ENCODE peak calls at places on chromosomes 5 and 9, in ten cellular contexts. One of them, this sample, is unnamed.
A peak's percentile ranks its signal among the peaks of the same experiment; 100 is the strongest.

GRCh38 chr9:98488578-98489312 is 220.0 kb downstream of the GABBR2 start:
- DNase-seq in progenitor cell of endocrine pancreas: no peak
- DNase-seq in hepatocyte: peak; percentile 40
- DNase-seq in neural progenitor cell: no peak
- DNase-seq in pancreas: no peak
- DNase-seq in type B pancreatic cell: no peak
- DNase-seq in endothelial cell: no peak
- DNase-seq in GM23338: peak; percentile 40
- DNase-seq in OCI-LY7: no peak
- DNase-seq in left lung: no peak
- DNase-seq in this sample: no peak

GRCh38 chr5:78467744-78468357 is 107.4 kb downstream of the SCAMP1 start:
- DNase-seq in type B pancreatic cell: no peak
- DNase-seq in left lung: no peak
- DNase-seq in OCI-LY7: peak; percentile 70
- DNase-seq in endothelial cell: no peak
- DNase-seq in hepatocyte: peak; percentile 56
- DNase-seq in pancreas: no peak
- DNase-seq in progenitor cell of endocrine pancreas: no peak
- DNase-seq in GM23338: peak; percentile 73
- DNase-seq in neural progenitor cell: peak; percentile 49
- DNase-seq in this sample: no peak

GRCh38 chr9:121135642-121136041 is 60.9 kb downstream of the CNTRL start:
- DNase-seq in left lung: no peak
- DNase-seq in endothelial cell: no peak
- DNase-seq in neural progenitor cell: peak; percentile 9
- DNase-seq in GM23338: no peak
- DNase-seq in OCI-LY7: no peak
- DNase-seq in hepatocyte: no peak
- DNase-seq in progenitor cell of endocrine pancreas: no peak
- DNase-seq in pancreas: no peak
- DNase-seq in type B pancreatic cell: no peak
- DNase-seq in this sample: no peak

GRCh38 chr9:114501786-114502682 is 3.2 kb downstream of the WHRN start:
- DNase-seq in pancreas: no peak
- DNase-seq in type B pancreatic cell: no peak
- DNase-seq in endothelial cell: no peak
- DNase-seq in neural progenitor cell: peak; percentile 83
- DNase-seq in OCI-LY7: no peak
- DNase-seq in progenitor cell of endocrine pancreas: no peak
- DNase-seq in GM23338: peak; percentile 77
- DNase-seq in hepatocyte: peak; percentile 66
- DNase-seq in left lung: no peak
- DNase-seq in this sample: no peak

GRCh38 chr5:32767948-32768427 is 56.9 kb downstream of the NPR3 start:
- DNase-seq in hepatocyte: peak; percentile 45
- DNase-seq in GM23338: no peak
- DNase-seq in endothelial cell: no peak
- DNase-seq in left lung: no peak
- DNase-seq in neural progenitor cell: no peak
- DNase-seq in OCI-LY7: no peak
- DNase-seq in type B pancreatic cell: no peak
- DNase-seq in pancreas: no peak
- DNase-seq in progenitor cell of endocrine pancreas: no peak
- DNase-seq in this sample: no peak

GRCh38 chr5:180082633-180083420 is 11.3 kb upstream of the RNF130 start:
- DNase-seq in left lung: no peak
- DNase-seq in progenitor cell of endocrine pancreas: no peak
- DNase-seq in hepatocyte: no peak
- DNase-seq in endothelial cell: no peak
- DNase-seq in OCI-LY7: no peak
- DNase-seq in pancreas: no peak
- DNase-seq in neural progenitor cell: peak; percentile 95
- DNase-seq in GM23338: peak; percentile 97
- DNase-seq in type B pancreatic cell: no peak
- DNase-seq in this sample: peak; percentile 43

GRCh38 chr5:171984748-171985419 is 21.6 kb downstream of the FBXW11 start:
- DNase-seq in progenitor cell of endocrine pancreas: no peak
- DNase-seq in OCI-LY7: no peak
- DNase-seq in pancreas: no peak
- DNase-seq in GM23338: no peak
- DNase-seq in endothelial cell: no peak
- DNase-seq in left lung: no peak
- DNase-seq in type B pancreatic cell: no peak
- DNase-seq in neural progenitor cell: no peak
- DNase-seq in hepatocyte: no peak
- DNase-seq in this sample: no peak

GRCh38 chr9:4678679-4679267 is 596 bp upstream of the CDC37L1 start:
- DNase-seq in hepatocyte: peak; percentile 30
- DNase-seq in left lung: no peak
- DNase-seq in progenitor cell of endocrine pancreas: no peak
- DNase-seq in GM23338: peak; percentile 43
- DNase-seq in pancreas: no peak
- DNase-seq in OCI-LY7: peak; percentile 47
- DNase-seq in endothelial cell: peak; percentile 22
- DNase-seq in type B pancreatic cell: no peak
- DNase-seq in neural progenitor cell: no peak
- DNase-seq in this sample: no peak

GRCh38 chr9:126690431-126691051 is 76.8 kb downstream of the LMX1B start:
- DNase-seq in endothelial cell: peak; percentile 80
- DNase-seq in OCI-LY7: peak; percentile 48
- DNase-seq in type B pancreatic cell: no peak
- DNase-seq in left lung: peak; percentile 75
- DNase-seq in GM23338: peak; percentile 84
- DNase-seq in progenitor cell of endocrine pancreas: peak; percentile 78
- DNase-seq in neural progenitor cell: peak; percentile 78
- DNase-seq in pancreas: peak; percentile 85
- DNase-seq in hepatocyte: peak; percentile 70
- DNase-seq in this sample: peak; percentile 78

GRCh38 chr9:97615439-97616072 is 17.6 kb downstream of the TSTD2 start:
- DNase-seq in pancreas: no peak
- DNase-seq in OCI-LY7: peak; percentile 65
- DNase-seq in neural progenitor cell: peak; percentile 72
- DNase-seq in endothelial cell: peak; percentile 67
- DNase-seq in type B pancreatic cell: no peak
- DNase-seq in left lung: no peak
- DNase-seq in GM23338: peak; percentile 79
- DNase-seq in progenitor cell of endocrine pancreas: peak; percentile 50
- DNase-seq in hepatocyte: peak; percentile 79
- DNase-seq in this sample: peak; percentile 59

GRCh38 chr9:28004900-28005299 is 431.6 kb upstream of the C9orf72 start:
- DNase-seq in endothelial cell: peak; percentile 13
- DNase-seq in hepatocyte: no peak
- DNase-seq in GM23338: no peak
- DNase-seq in progenitor cell of endocrine pancreas: no peak
- DNase-seq in OCI-LY7: no peak
- DNase-seq in type B pancreatic cell: no peak
- DNase-seq in neural progenitor cell: no peak
- DNase-seq in pancreas: no peak
- DNase-seq in left lung: no peak
- DNase-seq in this sample: no peak

GRCh38 chr5:90878549-90879196 is 320.1 kb downstream of the ADGRV1 start:
- DNase-seq in hepatocyte: peak; percentile 47
- DNase-seq in endothelial cell: no peak
- DNase-seq in pancreas: no peak
- DNase-seq in neural progenitor cell: no peak
- DNase-seq in OCI-LY7: no peak
- DNase-seq in type B pancreatic cell: no peak
- DNase-seq in GM23338: no peak
- DNase-seq in left lung: no peak
- DNase-seq in progenitor cell of endocrine pancreas: no peak
- DNase-seq in this sample: no peak

GRCh38 chr9:6566409-6567139 is 79.0 kb downstream of the GLDC start:
- DNase-seq in type B pancreatic cell: no peak
- DNase-seq in left lung: no peak
- DNase-seq in pancreas: no peak
- DNase-seq in hepatocyte: peak; percentile 27
- DNase-seq in GM23338: no peak
- DNase-seq in neural progenitor cell: no peak
- DNase-seq in endothelial cell: no peak
- DNase-seq in OCI-LY7: no peak
- DNase-seq in progenitor cell of endocrine pancreas: no peak
- DNase-seq in this sample: no peak

GRCh38 chr5:150598821-150599273 is 41.6 kb upstream of the SYNPO start:
- DNase-seq in pancreas: no peak
- DNase-seq in progenitor cell of endocrine pancreas: no peak
- DNase-seq in endothelial cell: no peak
- DNase-seq in GM23338: no peak
- DNase-seq in OCI-LY7: no peak
- DNase-seq in neural progenitor cell: no peak
- DNase-seq in hepatocyte: no peak
- DNase-seq in type B pancreatic cell: no peak
- DNase-seq in left lung: no peak
- DNase-seq in this sample: no peak

GRCh38 chr9:614421-614820 is 227.1 kb upstream of the DMRT1 start:
- DNase-seq in pancreas: no peak
- DNase-seq in left lung: no peak
- DNase-seq in endothelial cell: no peak
- DNase-seq in OCI-LY7: no peak
- DNase-seq in neural progenitor cell: no peak
- DNase-seq in type B pancreatic cell: no peak
- DNase-seq in GM23338: no peak
- DNase-seq in hepatocyte: no peak
- DNase-seq in progenitor cell of endocrine pancreas: no peak
- DNase-seq in this sample: no peak

GRCh38 chr9:138023394-138024124 is 146.0 kb downstream of the CACNA1B start:
- DNase-seq in neural progenitor cell: peak; percentile 57
- DNase-seq in hepatocyte: no peak
- DNase-seq in progenitor cell of endocrine pancreas: no peak
- DNase-seq in GM23338: peak; percentile 62
- DNase-seq in left lung: peak; percentile 61
- DNase-seq in pancreas: peak; percentile 51
- DNase-seq in endothelial cell: no peak
- DNase-seq in OCI-LY7: no peak
- DNase-seq in type B pancreatic cell: peak; percentile 66
- DNase-seq in this sample: peak; percentile 3

GRCh38 chr9:113589407-113589806 is 125.9 kb downstream of the RGS3 start:
- DNase-seq in OCI-LY7: no peak
- DNase-seq in left lung: peak; percentile 81
- DNase-seq in pancreas: no peak
- DNase-seq in progenitor cell of endocrine pancreas: no peak
- DNase-seq in neural progenitor cell: no peak
- DNase-seq in type B pancreatic cell: no peak
- DNase-seq in GM23338: no peak
- DNase-seq in hepatocyte: no peak
- DNase-seq in endothelial cell: peak; percentile 82
- DNase-seq in this sample: no peak

GRCh38 chr9:91690540-91691249 is 259.3 kb downstream of the ROR2 start:
- DNase-seq in OCI-LY7: no peak
- DNase-seq in neural progenitor cell: no peak
- DNase-seq in type B pancreatic cell: no peak
- DNase-seq in hepatocyte: no peak
- DNase-seq in left lung: no peak
- DNase-seq in GM23338: no peak
- DNase-seq in pancreas: no peak
- DNase-seq in endothelial cell: no peak
- DNase-seq in progenitor cell of endocrine pancreas: no peak
- DNase-seq in this sample: no peak

GRCh38 chr9:20552874-20553624 is 69.2 kb downstream of the MLLT3 start:
- DNase-seq in neural progenitor cell: no peak
- DNase-seq in pancreas: no peak
- DNase-seq in hepatocyte: no peak
- DNase-seq in left lung: no peak
- DNase-seq in GM23338: no peak
- DNase-seq in progenitor cell of endocrine pancreas: no peak
- DNase-seq in type B pancreatic cell: no peak
- DNase-seq in endothelial cell: no peak
- DNase-seq in OCI-LY7: no peak
- DNase-seq in this sample: no peak
- TF ChIP-seq CTCF in neural progenitor cell: no peak
- TF ChIP-seq CTCF in pancreas: no peak
- TF ChIP-seq CTCF in hepatocyte: peak; percentile 34
- TF ChIP-seq CTCF in left lung: no peak
- TF ChIP-seq CTCF in GM23338: no peak
- TF ChIP-seq CTCF in progenitor cell of endocrine pancreas: peak; percentile 20
- TF ChIP-seq CTCF in type B pancreatic cell: peak; percentile 54
- TF ChIP-seq CTCF in endothelial cell: no peak
- TF ChIP-seq CTCF in OCI-LY7: peak; percentile 55
- TF ChIP-seq CTCF in this sample: peak; percentile 46

DNA sequence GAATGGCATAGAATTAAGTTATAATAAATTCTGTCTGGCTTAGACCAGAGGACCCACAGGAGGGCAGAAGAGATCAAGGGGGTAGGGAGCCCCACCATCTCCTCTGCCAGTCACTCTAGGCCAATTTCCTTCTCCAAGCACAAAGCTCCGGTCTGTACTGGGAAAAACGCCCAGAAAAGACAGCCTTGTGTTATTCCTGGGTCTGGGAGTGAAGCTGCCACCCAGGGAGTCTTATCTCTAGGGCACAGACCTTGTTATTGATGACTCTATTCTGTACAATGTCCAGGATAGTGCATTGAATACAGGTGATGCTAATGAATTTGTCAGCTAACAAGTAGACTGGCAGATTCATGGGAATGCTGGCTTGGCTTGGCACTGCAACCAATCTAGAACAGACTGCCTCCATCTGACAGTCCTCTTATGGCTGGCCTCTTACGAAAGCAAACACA is 60.7 kb downstream of the MED27 start:
- DNase-seq in progenitor cell of endocrine pancreas: no peak
- DNase-seq in endothelial cell: no peak
- DNase-seq in pancreas: no peak
- DNase-seq in OCI-LY7: no peak
- DNase-seq in left lung: no peak
- DNase-seq in hepatocyte: no peak
- DNase-seq in type B pancreatic cell: no peak
- DNase-seq in GM23338: no peak
- DNase-seq in neural progenitor cell: no peak
- DNase-seq in this sample: no peak
- TF ChIP-seq CTCF in progenitor cell of endocrine pancreas: no peak
- TF ChIP-seq CTCF in endothelial cell: no peak
- TF ChIP-seq CTCF in pancreas: no peak
- TF ChIP-seq CTCF in OCI-LY7: no peak
- TF ChIP-seq CTCF in left lung: no peak
- TF ChIP-seq CTCF in hepatocyte: no peak
- TF ChIP-seq CTCF in type B pancreatic cell: no peak
- TF ChIP-seq CTCF in GM23338: no peak
- TF ChIP-seq CTCF in neural progenitor cell: no peak
- TF ChIP-seq CTCF in this sample: no peak

DNA sequence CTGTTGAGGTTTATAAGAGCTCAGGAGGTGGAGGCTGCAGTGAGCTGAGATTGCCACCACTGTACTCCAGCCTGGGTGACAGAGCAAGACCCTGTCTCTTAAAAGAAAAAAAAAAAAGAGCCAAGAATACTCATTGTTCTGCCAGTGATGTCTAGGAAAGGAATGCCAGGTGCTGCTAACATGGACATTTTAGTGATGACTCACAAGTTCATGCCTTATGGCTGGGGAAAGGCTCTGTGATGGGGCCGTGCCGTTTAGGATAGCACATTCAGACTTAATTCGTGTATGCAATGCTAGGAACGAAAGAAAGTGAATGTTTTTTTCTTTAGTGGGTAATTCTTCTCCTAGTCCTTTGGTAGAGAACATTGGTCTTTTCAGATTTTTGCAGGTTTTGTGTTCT is 134.2 kb downstream of the ARHGAP26 start:
- DNase-seq in pancreas: no peak
- DNase-seq in endothelial cell: no peak
- DNase-seq in hepatocyte: no peak
- DNase-seq in progenitor cell of endocrine pancreas: no peak
- DNase-seq in neural progenitor cell: no peak
- DNase-seq in OCI-LY7: no peak
- DNase-seq in left lung: no peak
- DNase-seq in type B pancreatic cell: no peak
- DNase-seq in GM23338: no peak
- DNase-seq in this sample: no peak
- TF ChIP-seq CTCF in pancreas: no peak
- TF ChIP-seq CTCF in endothelial cell: no peak
- TF ChIP-seq CTCF in hepatocyte: no peak
- TF ChIP-seq CTCF in progenitor cell of endocrine pancreas: no peak
- TF ChIP-seq CTCF in neural progenitor cell: no peak
- TF ChIP-seq CTCF in OCI-LY7: no peak
- TF ChIP-seq CTCF in left lung: no peak
- TF ChIP-seq CTCF in type B pancreatic cell: no peak
- TF ChIP-seq CTCF in GM23338: no peak
- TF ChIP-seq CTCF in this sample: no peak

GRCh38 chr9:124766815-124767554 is 4.1 kb downstream of the NR6A1 start:
- DNase-seq in left lung: no peak
- DNase-seq in hepatocyte: no peak
- DNase-seq in neural progenitor cell: no peak
- DNase-seq in GM23338: peak; percentile 38
- DNase-seq in pancreas: no peak
- DNase-seq in OCI-LY7: peak; percentile 49
- DNase-seq in progenitor cell of endocrine pancreas: no peak
- DNase-seq in endothelial cell: no peak
- DNase-seq in type B pancreatic cell: no peak
- DNase-seq in this sample: no peak
- TF ChIP-seq CTCF in left lung: no peak
- TF ChIP-seq CTCF in hepatocyte: no peak
- TF ChIP-seq CTCF in neural progenitor cell: peak; percentile 40
- TF ChIP-seq CTCF in GM23338: no peak
- TF ChIP-seq CTCF in pancreas: no peak
- TF ChIP-seq CTCF in OCI-LY7: peak; percentile 76
- TF ChIP-seq CTCF in progenitor cell of endocrine pancreas: peak; percentile 33
- TF ChIP-seq CTCF in endothelial cell: no peak
- TF ChIP-seq CTCF in type B pancreatic cell: peak; percentile 52
- TF ChIP-seq CTCF in this sample: peak; percentile 46

This sample was measured in neural crest cell.